ENCODE peak calls at places on chromosome 12, in four cellular contexts. M, N, G and T are unnamed samples.

GRCh38 chr12:88418856-88419497 is 161.3 kb downstream of the KITLG start:
- DNase-seq in M (no peak), N (no peak), G (no peak), T (no peak)

GRCh38 chr12:47686645-47687240 is 19.1 kb downstream of the RPAP3 start:
- DNase-seq in M (no peak), N (no peak), G (no peak), T (no peak)

GRCh38 chr12:93803408-93803807 is 126.2 kb downstream of the CRADD start:
- DNase-seq in M (no peak), N (no peak), G (no peak), T (no peak)

GRCh38 chr12:26198742-26199141 is 3.4 kb downstream of the SSPN start:
- DNase-seq in M (no peak), N (no peak), G (no peak), T (no peak)

GRCh38 chr12:53098354-53098981 is 1.0 kb downstream of the IGFBP6 start:
- DNase-seq in M (no peak), N (peak), G (no peak), T (no peak)

GRCh38 chr12:127928615-127929014 is 338.4 kb upstream of the TMEM132C start:
- DNase-seq in M (no peak), N (no peak), G (no peak), T (no peak)

GRCh38 chr12:58176296-58176869 is 235.0 kb downstream of the ATP23 start:
- DNase-seq in M (peak), N (no peak), G (no peak), T (no peak)

GRCh38 chr12:121598672-121599287 is 18.0 kb upstream of the KDM2B start:
- DNase-seq in M (no peak), N (no peak), G (no peak), T (no peak)

GRCh38 chr12:110370732-110371141 is 32.8 kb downstream of the ANAPC7 start:
- DNase-seq in M (no peak), N (no peak), G (no peak), T (no peak)

GRCh38 chr12:47709277-47710048 is 3.6 kb upstream of the RPAP3 start:
- DNase-seq in M (no peak), N (no peak), G (no peak), T (no peak)

GRCh38 chr12:11171953-11172675 is 1.1 kb downstream of the SMIM10L1 start:
- DNase-seq in M (peak), N (no peak), G (no peak), T (no peak)

GRCh38 chr12:7017870-7018349 is 366 bp downstream of the LPCAT3 start:
- DNase-seq in M (peak), N (no peak), G (no peak), T (no peak)

GRCh38 chr12:91785655-91786489 is 359.8 kb downstream of the BTG1 start:
- DNase-seq in M (no peak), N (no peak), G (no peak), T (no peak)

GRCh38 chr12:101298426-101298825 is 18.5 kb downstream of the UTP20 start:
- DNase-seq in M (no peak), N (no peak), G (no peak), T (no peak)

GRCh38 chr12:104792570-104792969 is 165.5 kb downstream of the SLC41A2 start:
- DNase-seq in M (peak), N (no peak), G (no peak), T (no peak)

GRCh38 chr12:49740930-49741881 is at the start of gene TMBIM6:
- DNase-seq in M (peak), N (peak), G (peak), T (peak)

GRCh38 chr12:93130371-93131049 is 201.4 kb upstream of the EEA1 start:
- DNase-seq in M (no peak), N (no peak), G (no peak), T (no peak)

GRCh38 chr12:99200711-99201384 is 446.7 kb upstream of the GARIN6 start:
- DNase-seq in M (no peak), N (no peak), G (no peak), T (no peak)

GRCh38 chr12:28987538-28988383 is 161.3 kb upstream of the FAR2 start:
- DNase-seq in M (no peak), N (no peak), G (no peak), T (no peak)

GRCh38 chr12:49057888-49058287 is 2.7 kb downstream of the KMT2D start:
- DNase-seq in M (peak), N (no peak), G (no peak), T (no peak)

GRCh38 chr12:122646568-122647220 is 56.5 kb downstream of the HCAR2 start:
- DNase-seq in M (peak), N (no peak), G (no peak), T (no peak)

GRCh38 chr12:88258396-88258795 is 116.3 kb downstream of the TMTC3 start:
- DNase-seq in M (no peak), N (no peak), G (no peak), T (no peak)

GRCh38 chr12:116559330-116560080 is at the start of gene MAP1LC3B2:
- DNase-seq in M (peak), N (no peak), G (peak), T (peak)

GRCh38 chr12:123750159-123750656 is 11.9 kb upstream of the DNAH10 start:
- DNase-seq in M (no peak), N (no peak), G (no peak), T (no peak)

GRCh38 chr12:129873458-129873857 is 30.4 kb downstream of the TMEM132D start:
- DNase-seq in M (no peak), N (no peak), G (no peak), T (no peak)

GRCh38 chr12:93379432-93380308 is 1.9 kb downstream of the NUDT4 start:
- DNase-seq in M (peak), N (no peak), G (no peak), T (no peak)

GRCh38 chr12:50636505-50636904 is 127.4 kb upstream of the ATF1 start:
- DNase-seq in M (no peak), N (no peak), G (no peak), T (no peak)

GRCh38 chr12:124577374-124577773 is 10.0 kb upstream of the NCOR2 start:
- DNase-seq in M (no peak), N (no peak), G (no peak), T (no peak)

GRCh38 chr12:51055060-51055459 is 6.9 kb downstream of the LETMD1 start:
- DNase-seq in M (no peak), N (no peak), G (no peak), T (no peak)

GRCh38 chr12:101604132-101604531 is 9.4 kb downstream of the MYBPC1 start:
- DNase-seq in M (no peak), N (no peak), G (no peak), T (no peak)

GRCh38 chr12:124213606-124214347 is 81.1 kb upstream of the RFLNA start:
- DNase-seq in M (no peak), N (no peak), G (no peak), T (no peak)

GRCh38 chr12:107593713-107594381 is 91.8 kb upstream of the PWP1 start:
- DNase-seq in M (no peak), N (no peak), G (no peak), T (no peak)

GRCh38 chr12:24944598-24944975 is 4.3 kb downstream of the BCAT1 start:
- DNase-seq in M (no peak), N (no peak), G (no peak), T (no peak)

GRCh38 chr12:115297445-115297844 is 613.5 kb upstream of the TBX3 start:
- DNase-seq in M (peak), N (no peak), G (no peak), T (no peak)

GRCh38 chr12:95967301-95967700 is 24.2 kb downstream of the AMDHD1 start:
- DNase-seq in M (no peak), N (no peak), G (no peak), T (no peak)

GRCh38 chr12:95960241-95960640 is 17.1 kb downstream of the AMDHD1 start:
- DNase-seq in M (no peak), N (no peak), G (no peak), T (no peak)

GRCh38 chr12:95966287-95966870 is 23.2 kb downstream of the AMDHD1 start:
- DNase-seq in M (no peak), N (no peak), G (no peak), T (no peak)

GRCh38 chr12:95959107-95959506 is 16.0 kb downstream of the AMDHD1 start:
- DNase-seq in M (no peak), N (no peak), G (no peak), T (no peak)

DNA sequence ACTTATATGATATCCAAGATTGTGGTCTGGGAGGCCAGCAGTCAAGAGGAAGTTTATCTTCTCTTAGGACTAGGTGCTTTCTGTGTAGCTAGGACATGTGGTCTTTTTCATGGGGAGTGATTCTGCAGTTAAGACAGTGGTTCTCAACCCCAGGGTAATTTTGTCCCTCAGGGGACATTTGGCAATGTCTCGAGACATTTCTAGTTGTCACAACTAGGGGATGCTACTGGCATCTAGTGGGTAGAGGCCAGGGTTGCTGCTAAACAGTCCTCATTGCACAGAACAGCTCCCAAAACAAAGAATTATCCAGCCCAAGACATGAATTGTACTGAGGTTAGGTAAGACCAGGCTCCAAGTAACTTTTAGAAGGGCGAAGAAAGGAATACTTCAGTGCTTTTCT is 20.0 kb downstream of the AMDHD1 start:
- DNase-seq in M (no peak), N (no peak), G (no peak), T (no peak)
- TF ChIP-seq CTCF in M (no peak), N (no peak), G (no peak), T (no peak)

GRCh38 chr12:52063986-52064649 is 5.7 kb upstream of the ATG101 start:
- DNase-seq in M (peak), N (peak), G (peak), T (no peak)
- TF ChIP-seq CTCF in M (no peak), N (no peak), G (no peak), T (no peak)

GRCh38 chr12:132632521-132633228 is 14.1 kb downstream of the P2RX2 start:
- DNase-seq in M (no peak), N (no peak), G (no peak), T (no peak)
- TF ChIP-seq CTCF in M (no peak), N (no peak), G (no peak), T (no peak)

GRCh38 chr12:90690120-90690519 is 264.9 kb downstream of the CCER1 start:
- DNase-seq in M (no peak), N (no peak), G (no peak), T (no peak)

GRCh38 chr12:90695415-90695814 is 259.6 kb downstream of the CCER1 start:
- DNase-seq in M (no peak), N (no peak), G (no peak), T (no peak)
- TF ChIP-seq CTCF in M (no peak), N (no peak), G (no peak), T (no peak)

DNA sequence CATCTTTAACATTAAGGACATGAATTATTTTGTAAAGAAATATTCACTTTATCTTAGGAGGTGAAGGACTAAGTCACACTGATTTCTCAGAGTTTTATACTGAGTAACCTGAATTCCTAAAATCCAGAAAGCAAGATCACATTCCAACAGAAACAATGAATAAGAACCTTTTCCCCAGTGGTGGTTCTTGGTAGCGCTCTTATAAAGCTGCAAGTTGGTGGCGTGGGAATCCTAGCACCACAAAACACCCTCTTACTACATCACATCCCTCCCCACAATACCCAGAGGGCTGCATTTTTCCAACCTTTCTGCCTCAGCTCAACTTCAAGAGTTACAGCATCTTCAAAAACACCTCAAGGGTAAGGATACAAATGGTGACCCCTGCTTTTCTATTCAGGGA is 44.0 kb upstream of the SMUG1 start:
- DNase-seq in M (no peak), N (no peak), G (no peak), T (no peak)
- TF ChIP-seq CTCF in M (no peak), N (no peak), G (no peak), T (no peak)

GRCh38 chr12:38124247-38125012 is 192.1 kb upstream of the ALG10B start:
- DNase-seq in M (peak), N (no peak), G (peak), T (no peak)
- TF ChIP-seq CTCF in M (no peak), N (no peak), G (no peak), T (no peak)